ENCODE peak calls at places on chromosomes 12 and 14, in seven cellular contexts. Y is A549, W is tibial nerve, X is upper lobe of left lung, O is esophagus muscularis mucosa, F is ovary, E is stomach. M is an unnamed sample.

GRCh38 chr12:20410746-20411145 is 42.4 kb downstream of the PDE3A start:
- DNase-seq in W (no peak), Y (no peak), O (no peak), F (no peak), X (no peak), E (no peak), M (no peak)

GRCh38 chr12:14219156-14219555 is 146.3 kb upstream of the ATF7IP start:
- DNase-seq in X (no peak), F (no peak), O (no peak), E (no peak), Y (no peak), W (no peak), M (no peak)

GRCh38 chr14:103362780-103363179 is 22.4 kb upstream of the MARK3 start:
- DNase-seq in X (no peak), Y (peak), E (no peak), O (no peak), W (no peak), F (no peak), M (peak)

GRCh38 chr12:57224973-57225679 is 4.4 kb upstream of the SHMT2 start:
- DNase-seq in W (no peak), F (no peak), O (no peak), Y (no peak), X (peak), E (peak), M (peak)

GRCh38 chr14:52253503-52253902 is 14.0 kb upstream of the PTGDR start:
- DNase-seq in O (no peak), X (no peak), F (no peak), W (no peak), Y (no peak), E (no peak), M (no peak)

GRCh38 chr12:116354534-116354933 is 77.0 kb upstream of the MED13L start:
- DNase-seq in Y (no peak), W (no peak), X (no peak), O (no peak), E (no peak), F (no peak), M (no peak)

GRCh38 chr12:94781835-94782234 is 131.5 kb upstream of the TMCC3 start:
- DNase-seq in O (no peak), Y (no peak), E (no peak), F (no peak), X (no peak), W (no peak), M (no peak)

GRCh38 chr12:107515446-107515958 is 170.1 kb upstream of the PWP1 start:
- DNase-seq in E (no peak), O (peak), F (no peak), W (peak), X (peak), Y (peak), M (peak)

GRCh38 chr12:57129311-57130288 is 1.3 kb downstream of the LRP1 start:
- DNase-seq in O (no peak), X (no peak), Y (no peak), E (no peak), W (peak), F (peak), M (peak)

GRCh38 chr12:60995256-60995825 is 1264.9 kb upstream of the USP15 start:
- DNase-seq in O (no peak), Y (no peak), E (no peak), F (no peak), X (no peak), W (no peak), M (no peak)

GRCh38 chr14:95346820-95347219 is 27.1 kb upstream of the CLMN start:
- DNase-seq in W (no peak), X (peak), O (no peak), Y (no peak), F (no peak), E (no peak), M (no peak)

GRCh38 chr14:32473476-32473875 is 144.4 kb downstream of the AKAP6 start:
- DNase-seq in O (no peak), Y (peak), F (peak), W (peak), X (no peak), E (no peak), M (peak)

GRCh38 chr12:7749442-7749841 is 2.3 kb upstream of the CLEC4C start:
- DNase-seq in X (no peak), Y (no peak), O (no peak), E (no peak), W (no peak), F (no peak), M (no peak)

GRCh38 chr12:95096852-95097251 is 23.4 kb upstream of the NR2C1 start:
- DNase-seq in Y (peak), X (no peak), E (peak), O (no peak), W (peak), F (no peak), M (no peak)

GRCh38 chr14:103880986-103881926 is 33.9 kb upstream of the PPP1R13B start:
- DNase-seq in O (no peak), Y (no peak), X (peak), F (peak), E (peak), W (no peak), M (no peak)

GRCh38 chr14:68297871-68298468 is 478.4 kb downstream of the RAD51B start:
- DNase-seq in F (no peak), W (no peak), Y (peak), E (no peak), X (no peak), O (no peak), M (no peak)

GRCh38 chr12:63917864-63918742 is 73.6 kb downstream of the SRGAP1 start:
- DNase-seq in W (peak), X (no peak), F (no peak), E (no peak), O (no peak), Y (peak), M (no peak)

GRCh38 chr12:10505620-10506019 is at the start of gene EIF2S3B:
- DNase-seq in W (no peak), Y (no peak), X (no peak), O (no peak), F (no peak), E (no peak), M (no peak)

GRCh38 chr14:105863296-105864108 is 337.1 kb downstream of the TMEM121 start:
- DNase-seq in Y (no peak), F (peak), X (peak), W (no peak), E (peak), O (no peak), M (peak)

GRCh38 chr12:31020385-31021166 is 53.1 kb upstream of the DDX11 start:
- DNase-seq in F (no peak), X (peak), Y (no peak), E (peak), O (no peak), W (no peak), M (peak)

GRCh38 chr14:102768223-102769048 is 8.8 kb upstream of the TRAF3 start:
- DNase-seq in O (no peak), Y (no peak), E (no peak), W (peak), X (peak), F (no peak), M (no peak)

GRCh38 chr12:3551976-3552725 is 61.1 kb downstream of the PRMT8 start:
- DNase-seq in O (no peak), E (peak), F (no peak), X (no peak), W (no peak), Y (no peak), M (no peak)

GRCh38 chr14:53955671-53956426 is 776 bp downstream of the BMP4 start:
- DNase-seq in F (peak), O (no peak), Y (peak), E (peak), X (peak), W (no peak), M (peak)

GRCh38 chr12:4145990-4146859 is 127.3 kb upstream of the CCND2 start:
- DNase-seq in X (no peak), F (no peak), Y (no peak), W (no peak), E (no peak), O (peak), M (no peak)

GRCh38 chr12:127943481-127944210 is 323.3 kb upstream of the TMEM132C start:
- DNase-seq in Y (no peak), X (no peak), F (no peak), O (peak), W (no peak), E (no peak), M (no peak)

GRCh38 chr12:102043928-102044327 is 17.9 kb downstream of the WASHC3 start:
- DNase-seq in X (no peak), O (no peak), F (no peak), W (no peak), E (no peak), Y (no peak), M (no peak)

GRCh38 chr14:102527255-102528232 is 18.0 kb upstream of the ANKRD9 start:
- DNase-seq in F (no peak), X (peak), W (no peak), E (peak), O (no peak), Y (peak), M (no peak)

GRCh38 chr12:124311292-124312109 is 16.6 kb downstream of the RFLNA start:
- DNase-seq in X (peak), O (no peak), E (peak), W (no peak), F (no peak), Y (no peak), M (no peak)

DNA sequence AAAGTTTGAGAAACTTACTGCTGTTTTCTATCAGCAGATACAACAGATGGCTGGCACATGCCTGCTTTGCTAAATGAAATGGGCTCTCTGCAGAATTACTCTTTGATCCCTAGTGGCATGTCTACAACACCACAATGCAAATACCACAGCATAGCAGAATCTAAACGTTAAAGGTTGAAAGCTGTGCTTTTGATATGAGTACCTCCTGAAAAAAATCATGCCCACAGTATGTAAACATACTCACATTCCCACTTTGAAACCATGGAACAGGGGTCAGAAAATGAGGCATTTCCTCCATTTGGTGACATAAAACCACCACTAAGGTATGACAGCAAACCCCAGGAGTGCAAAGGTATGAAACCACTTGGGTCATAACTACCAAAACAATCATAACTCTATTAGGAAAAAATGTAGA is 7.5 kb downstream of the WIF1 start:
- DNase-seq in O (no peak), W (no peak), X (no peak), F (no peak), Y (no peak), E (no peak), M (no peak)
- TF ChIP-seq EP300 in O (no peak), W (no peak), X (no peak), F (no peak), Y (no peak), E (no peak), M (no peak)

DNA sequence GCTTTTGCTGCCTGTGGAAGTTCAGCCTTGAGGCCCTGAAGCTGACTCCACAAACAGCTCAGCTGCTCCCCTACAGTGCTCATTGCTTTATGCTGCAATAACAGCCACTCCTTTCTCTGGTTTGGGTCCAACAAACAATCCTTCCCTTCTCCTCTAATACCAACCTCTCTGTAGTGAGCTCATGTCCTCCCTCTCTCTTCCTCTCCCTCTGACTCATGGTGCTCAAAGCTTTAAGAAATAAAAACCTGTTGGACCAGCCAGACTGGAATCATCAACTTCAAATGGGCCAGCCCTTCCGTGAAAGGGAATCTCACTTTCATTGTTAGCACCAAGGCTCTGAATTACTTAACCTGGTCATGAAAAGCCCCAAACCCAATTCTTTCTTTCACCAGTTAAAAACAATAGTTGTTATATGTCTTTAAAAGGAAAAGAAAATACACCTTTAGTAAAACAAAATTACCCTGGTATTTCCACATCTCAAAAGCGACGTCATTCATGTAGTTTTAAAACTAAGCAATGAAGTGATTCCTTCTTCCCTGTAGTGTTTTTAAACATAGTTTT is 126.4 kb downstream of the DUSP6 start:
- DNase-seq in Y (peak), F (no peak), O (no peak), X (peak), E (peak), W (peak), M (no peak)
- TF ChIP-seq EP300 in Y (no peak), F (no peak), O (no peak), X (peak), E (no peak), W (peak), M (no peak)

GRCh38 chr12:105523164-105524057 is 192.9 kb downstream of the C12orf75 start:
- DNase-seq in Y (no peak), W (peak), O (peak), E (no peak), X (peak), F (peak), M (peak)
- TF ChIP-seq EP300 in Y (no peak), W (peak), O (no peak), E (no peak), X (no peak), F (no peak), M (peak)

GRCh38 chr14:72155379-72155993 is 223.3 kb downstream of the RGS6 start:
- DNase-seq in F (no peak), Y (no peak), X (no peak), W (no peak), E (no peak), O (no peak), M (no peak)
- TF ChIP-seq EP300 in F (no peak), Y (no peak), X (no peak), W (peak), E (no peak), O (no peak), M (no peak)

DNA sequence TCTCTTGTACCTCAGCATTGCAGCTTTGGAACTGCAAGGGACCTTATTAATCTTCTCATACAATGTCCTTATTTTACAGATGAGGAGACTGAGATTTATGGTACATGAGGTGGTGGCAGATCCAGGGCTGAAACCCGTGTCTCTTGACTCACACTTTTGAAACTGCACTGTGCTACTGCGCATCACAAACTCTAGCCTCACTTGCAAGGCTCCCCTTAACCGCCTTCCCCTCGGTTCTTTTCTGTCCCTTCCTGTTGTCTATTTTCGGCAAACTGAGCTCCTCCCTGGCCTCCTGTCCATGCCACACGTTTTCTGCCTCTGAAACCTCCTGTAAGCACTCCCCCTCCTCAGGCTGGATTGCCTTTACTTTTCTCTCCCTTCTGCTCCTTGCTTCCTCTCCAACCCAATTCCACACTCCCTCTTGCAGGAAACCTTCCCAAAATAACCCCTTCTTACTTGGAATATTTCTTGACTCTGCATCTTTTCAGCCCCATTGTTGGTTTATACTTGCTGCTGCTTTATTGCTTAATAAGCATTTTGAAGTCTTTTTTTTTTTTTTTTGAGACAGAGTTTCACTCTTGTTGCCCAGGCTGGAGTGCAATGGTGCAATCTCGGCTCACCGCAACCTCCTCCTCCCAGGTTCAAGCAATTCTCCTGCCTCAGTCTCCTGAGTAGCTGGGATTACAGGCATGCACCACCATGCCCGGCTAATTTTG is 72.4 kb upstream of the CISTR start:
- DNase-seq in E (no peak), Y (no peak), F (no peak), O (no peak), W (no peak), X (no peak), M (no peak)
- TF ChIP-seq EP300 in E (no peak), Y (no peak), F (no peak), O (no peak), W (no peak), X (no peak), M (no peak)

GRCh38 chr12:132710422-132711168 is at the start of gene PGAM5:
- DNase-seq in O (peak), E (peak), Y (peak), W (peak), X (peak), F (peak), M (peak)
- TF ChIP-seq EP300 in O (no peak), E (no peak), Y (no peak), W (peak), X (peak), F (no peak), M (no peak)

GRCh38 chr12:5248230-5248629 is 183.7 kb upstream of the NTF3 start:
- DNase-seq in X (no peak), F (no peak), W (no peak), Y (no peak), O (no peak), E (no peak), M (no peak)
- TF ChIP-seq EP300 in X (no peak), F (no peak), W (no peak), Y (no peak), O (no peak), E (no peak), M (no peak)

GRCh38 chr12:11765817-11766794 is 116.6 kb downstream of the ETV6 start:
- DNase-seq in F (peak), O (no peak), E (no peak), X (peak), Y (no peak), W (no peak), M (no peak)
- TF ChIP-seq EP300 in F (no peak), O (no peak), E (no peak), X (no peak), Y (no peak), W (peak), M (no peak)

M was measured in sigmoid colon.